ENCODE peak calls at places on chromosomes 12 and 14, in ten cellular contexts. C, Z, I, O, D, Q, J, G, W and B are unnamed samples.

GRCh38 chr14:64038857-64039542 is 186.2 kb downstream of the SYNE2 start:
- DNase-seq in D (no peak), I (no peak), O (peak; percentile 12), J (no peak), W (no peak), C (no peak), Q (no peak), G (no peak), Z (no peak), B (no peak)

GRCh38 chr14:44820230-44820964 is 141.3 kb downstream of the KLHL28 start:
- DNase-seq in J (no peak), O (no peak), W (no peak), G (no peak), C (no peak), I (no peak), D (no peak), Z (no peak), Q (no peak), B (no peak)

GRCh38 chr14:59699422-59699821 is 122.8 kb upstream of the CCDC175 start:
- DNase-seq in I (no peak), G (no peak), O (no peak), Q (no peak), W (no peak), Z (no peak), D (no peak), C (no peak), J (no peak), B (no peak)

GRCh38 chr14:30214456-30215090 is 286.9 kb upstream of the PRKD1 start:
- DNase-seq in Z (no peak), O (peak; percentile 85), D (peak; percentile 75), W (peak; percentile 14), I (no peak), C (no peak), G (no peak), Q (no peak), J (peak; percentile 34), B (no peak)

GRCh38 chr12:124752437-124753229 is 111.0 kb downstream of the SCARB1 start:
- DNase-seq in W (no peak), Q (no peak), G (no peak), C (no peak), Z (no peak), J (no peak), D (no peak), I (no peak), O (no peak), B (no peak)

GRCh38 chr14:51922624-51923023 is 62.2 kb downstream of the GNG2 start:
- DNase-seq in Q (no peak), Z (no peak), J (no peak), I (peak; percentile 76), G (peak; percentile 31), W (no peak), O (peak; percentile 63), C (no peak), D (no peak), B (no peak)

GRCh38 chr14:32183151-32184048 is 18.4 kb upstream of the RNU6-7 start:
- DNase-seq in W (no peak), D (no peak), Z (no peak), Q (no peak), C (no peak), I (no peak), O (no peak), G (no peak), J (no peak), B (no peak)

GRCh38 chr14:94385553-94386057 is 2.8 kb downstream of the SERPINA1 start:
- DNase-seq in C (no peak), D (no peak), I (peak; percentile 26), G (no peak), J (no peak), Q (no peak), W (no peak), Z (no peak), O (no peak), B (no peak)

GRCh38 chr12:58443981-58444371 is 476.3 kb downstream of the LRIG3 start:
- DNase-seq in O (peak; percentile 59), D (no peak), Q (no peak), J (no peak), I (no peak), Z (no peak), G (no peak), C (no peak), W (no peak), B (no peak)

GRCh38 chr12:31234955-31235867 is 90.7 kb downstream of the SINHCAF start:
- DNase-seq in J (peak; percentile 47), D (peak; percentile 7), G (no peak), C (no peak), W (peak; percentile 49), O (peak; percentile 31), I (no peak), Q (no peak), Z (no peak), B (no peak)

GRCh38 chr12:108730337-108731104 is 797 bp downstream of the CORO1C start:
- DNase-seq in D (peak; percentile 54), G (peak; percentile 43), O (peak; percentile 88), W (peak; percentile 61), J (peak; percentile 68), I (peak; percentile 90), Q (peak; percentile 62), Z (peak; percentile 80), C (peak; percentile 63), B (peak; percentile 57)
- TF ChIP-seq POLR2A in D (peak; percentile 81), G (peak; percentile 56), O (peak; percentile 78), W (no peak), J (peak; percentile 45), I (peak; percentile 59), Q (peak; percentile 17), Z (no peak), C (peak; percentile 63), B (no peak)

DNA sequence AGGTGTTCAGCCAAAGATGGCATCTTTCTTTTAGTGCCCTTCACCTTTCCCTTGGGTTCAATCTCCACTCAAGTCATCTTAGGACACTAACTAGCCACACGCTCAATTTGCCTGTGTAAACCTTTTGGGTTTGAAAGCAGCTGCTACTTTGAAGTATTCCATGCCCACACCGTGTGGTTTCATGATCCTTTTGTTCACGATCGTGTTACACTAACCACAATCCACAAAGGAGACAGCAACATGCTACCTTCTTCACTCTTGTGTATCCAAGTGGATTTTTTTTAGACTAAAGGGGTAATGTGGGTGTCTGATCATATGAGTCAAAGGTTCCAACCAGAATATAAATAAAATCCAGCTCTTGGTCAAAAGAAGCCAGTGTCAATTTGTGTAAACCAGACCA is 122.7 kb upstream of the FAR2 start:
- DNase-seq in J (no peak), I (no peak), G (no peak), Q (no peak), O (no peak), W (no peak), Z (no peak), C (no peak), D (no peak), B (no peak)
- H3K4me3 ChIP-seq in J (no peak overlapping the region), I (no peak overlapping the region), G (no peak overlapping the region), Q (no peak overlapping the region), O (no peak overlapping the region), W (no peak overlapping the region), Z (no peak overlapping the region), C (no peak overlapping the region), D (no peak overlapping the region), B (no peak overlapping the region)

DNA sequence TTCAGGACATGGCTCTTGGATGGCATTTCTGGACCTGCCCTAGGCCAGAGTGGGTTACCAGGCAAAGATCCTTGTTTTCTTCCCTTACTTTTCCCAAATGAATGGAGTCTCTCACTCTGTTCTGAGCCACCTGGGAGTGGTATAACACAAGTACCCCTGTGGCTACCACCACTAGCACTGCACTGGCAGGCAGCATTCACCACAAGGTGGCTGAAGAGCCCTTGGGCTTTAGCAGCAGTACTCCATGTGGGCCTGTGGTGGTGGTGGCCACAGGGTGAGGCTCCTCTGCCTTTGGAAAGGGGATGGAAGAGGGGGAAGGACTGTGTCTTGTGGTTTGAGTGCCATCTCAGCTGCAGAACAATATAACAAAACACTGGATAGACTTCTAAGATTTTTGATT is 38.0 kb upstream of the LMNTD1 start:
- DNase-seq in C (no peak), Q (no peak), J (no peak), O (no peak), Z (no peak), W (no peak), G (no peak), I (no peak), D (no peak), B (no peak)
- TF ChIP-seq POLR2A in C (no peak), Q (no peak), J (no peak), O (no peak), Z (no peak), W (no peak), G (no peak), I (no peak), D (no peak), B (no peak)

GRCh38 chr12:3727877-3728632 is 24.9 kb downstream of the CRACR2A start:
- DNase-seq in D (no peak), I (no peak), G (no peak), W (no peak), J (no peak), C (no peak), O (peak; percentile 33), Z (no peak), Q (no peak), B (no peak)
- H3K4me3 ChIP-seq in D (no peak overlapping the region), I (no peak overlapping the region), G (no peak overlapping the region), W (no peak overlapping the region), J (no peak overlapping the region), C (no peak overlapping the region), O (no peak overlapping the region), Z (no peak overlapping the region), Q (no peak overlapping the region), B (no peak overlapping the region)

GRCh38 chr12:57091633-57092528 is 3.0 kb downstream of the NAB2 start:
- DNase-seq in J (peak; percentile 27), Q (no peak), Z (no peak), D (no peak), G (no peak), I (peak; percentile 66), O (no peak), W (no peak), C (no peak), B (no peak)

GRCh38 chr12:57092876-57093411 is 4.0 kb downstream of the NAB2 start:
- DNase-seq in Z (no peak), W (no peak), D (no peak), Q (no peak), G (no peak), I (no peak), O (no peak), C (no peak), J (peak; percentile 22), B (no peak)

GRCh38 chr12:57094194-57095160 is 5.6 kb downstream of the NAB2 start:
- DNase-seq in Z (no peak), J (peak; percentile 30), W (no peak), I (no peak), Q (no peak), C (no peak), O (no peak), D (no peak), G (no peak), B (no peak)

GRCh38 chr12:57092529-57092862 is 3.6 kb downstream of the NAB2 start:
- DNase-seq in D (no peak), J (peak; percentile 23), C (no peak), W (no peak), O (no peak), I (no peak), Z (no peak), Q (no peak), G (no peak), B (no peak)

GRCh38 chr12:57093412-57094193 is 4.7 kb downstream of the NAB2 start:
- DNase-seq in D (no peak), Q (no peak), Z (peak; percentile 78), J (peak; percentile 77), G (peak; percentile 72), C (peak; percentile 91), O (peak; percentile 90), I (peak; percentile 94), W (peak; percentile 64), B (peak; percentile 94)
- TF ChIP-seq POLR2A in D (no peak), Q (no peak), Z (no peak), J (no peak), G (peak; percentile 34), C (no peak), O (peak; percentile 60), I (peak; percentile 24), W (no peak), B (no peak)